ENCODE peak calls at places on chromosomes 3 and 15, in seven cellular contexts. One of them, this sample, is unnamed.
A peak's percentile ranks its signal among the peaks of the same experiment; 100 is the strongest.

GRCh38 chr3:105527949-105528348 is 161.2 kb downstream of the ALCAM start:
- DNase-seq in fibroblast of pulmonary artery: no peak
- DNase-seq in lower lobe of right lung: no peak
- DNase-seq in mucosa of descending colon: no peak
- DNase-seq in Panc1: no peak
- DNase-seq in AG04450: no peak
- DNase-seq in astrocyte: peak; percentile 50
- DNase-seq in this sample: peak; percentile 71

GRCh38 chr3:14474363-14475081 is 65.6 kb downstream of the GRIP2 start:
- DNase-seq in fibroblast of pulmonary artery: no peak
- DNase-seq in lower lobe of right lung: no peak
- DNase-seq in mucosa of descending colon: no peak
- DNase-seq in Panc1: no peak
- DNase-seq in AG04450: no peak
- DNase-seq in astrocyte: no peak
- DNase-seq in this sample: peak; percentile 62

GRCh38 chr15:96629501-96629900 is 299.0 kb downstream of the NR2F2 start:
- DNase-seq in fibroblast of pulmonary artery: peak; percentile 1
- DNase-seq in lower lobe of right lung: no peak
- DNase-seq in mucosa of descending colon: peak; percentile 20
- DNase-seq in Panc1: no peak
- DNase-seq in AG04450: no peak
- DNase-seq in astrocyte: no peak
- DNase-seq in this sample: no peak

GRCh38 chr3:120274739-120275167 is 10.3 kb downstream of the GPR156 start:
- DNase-seq in fibroblast of pulmonary artery: peak; percentile 26
- DNase-seq in lower lobe of right lung: no peak
- DNase-seq in mucosa of descending colon: no peak
- DNase-seq in Panc1: no peak
- DNase-seq in AG04450: peak; percentile 2
- DNase-seq in astrocyte: peak; percentile 30
- DNase-seq in this sample: peak; percentile 54

GRCh38 chr3:111252795-111253194 is 181.2 kb downstream of the NECTIN3 start:
- DNase-seq in fibroblast of pulmonary artery: peak; percentile 54
- DNase-seq in lower lobe of right lung: no peak
- DNase-seq in mucosa of descending colon: no peak
- DNase-seq in Panc1: no peak
- DNase-seq in AG04450: no peak
- DNase-seq in astrocyte: peak; percentile 24
- DNase-seq in this sample: peak; percentile 81

GRCh38 chr3:82198009-82198408 is 436.6 kb upstream of the GBE1 start:
- DNase-seq in fibroblast of pulmonary artery: no peak
- DNase-seq in lower lobe of right lung: no peak
- DNase-seq in mucosa of descending colon: no peak
- DNase-seq in Panc1: no peak
- DNase-seq in AG04450: no peak
- DNase-seq in astrocyte: no peak
- DNase-seq in this sample: no peak

GRCh38 chr3:47161983-47162694 is 1.8 kb downstream of the SETD2 start:
- DNase-seq in fibroblast of pulmonary artery: no peak
- DNase-seq in lower lobe of right lung: no peak
- DNase-seq in mucosa of descending colon: no peak
- DNase-seq in Panc1: no peak
- DNase-seq in AG04450: no peak
- DNase-seq in astrocyte: no peak
- DNase-seq in this sample: peak; percentile 5

GRCh38 chr15:98671060-98672008 is 23.0 kb downstream of the IGF1R start:
- DNase-seq in fibroblast of pulmonary artery: peak; percentile 74
- DNase-seq in lower lobe of right lung: no peak
- DNase-seq in mucosa of descending colon: no peak
- DNase-seq in Panc1: no peak
- DNase-seq in AG04450: no peak
- DNase-seq in astrocyte: peak; percentile 68
- DNase-seq in this sample: peak; percentile 73

GRCh38 chr3:126052196-126053058 is 31.5 kb downstream of the SLC41A3 start:
- DNase-seq in fibroblast of pulmonary artery: no peak
- DNase-seq in lower lobe of right lung: no peak
- DNase-seq in mucosa of descending colon: no peak
- DNase-seq in Panc1: no peak
- DNase-seq in AG04450: no peak
- DNase-seq in astrocyte: no peak
- DNase-seq in this sample: no peak

GRCh38 chr3:131549340-131549739 is 46.6 kb upstream of the MRPL3 start:
- DNase-seq in fibroblast of pulmonary artery: peak; percentile 6
- DNase-seq in lower lobe of right lung: no peak
- DNase-seq in mucosa of descending colon: no peak
- DNase-seq in Panc1: peak; percentile 5
- DNase-seq in AG04450: no peak
- DNase-seq in astrocyte: no peak
- DNase-seq in this sample: peak; percentile 13

GRCh38 chr3:8768364-8769087 is 887 bp downstream of the OXTR start:
- DNase-seq in fibroblast of pulmonary artery: no peak
- DNase-seq in lower lobe of right lung: no peak
- DNase-seq in mucosa of descending colon: no peak
- DNase-seq in Panc1: no peak
- DNase-seq in AG04450: no peak
- DNase-seq in astrocyte: no peak
- DNase-seq in this sample: peak; percentile 25

GRCh38 chr3:10357592-10358308 is 36.8 kb upstream of the SEC13 start:
- DNase-seq in fibroblast of pulmonary artery: peak; percentile 89
- DNase-seq in lower lobe of right lung: peak; percentile 41
- DNase-seq in mucosa of descending colon: no peak
- DNase-seq in Panc1: no peak
- DNase-seq in AG04450: peak; percentile 58
- DNase-seq in astrocyte: peak; percentile 83
- DNase-seq in this sample: peak; percentile 92

DNA sequence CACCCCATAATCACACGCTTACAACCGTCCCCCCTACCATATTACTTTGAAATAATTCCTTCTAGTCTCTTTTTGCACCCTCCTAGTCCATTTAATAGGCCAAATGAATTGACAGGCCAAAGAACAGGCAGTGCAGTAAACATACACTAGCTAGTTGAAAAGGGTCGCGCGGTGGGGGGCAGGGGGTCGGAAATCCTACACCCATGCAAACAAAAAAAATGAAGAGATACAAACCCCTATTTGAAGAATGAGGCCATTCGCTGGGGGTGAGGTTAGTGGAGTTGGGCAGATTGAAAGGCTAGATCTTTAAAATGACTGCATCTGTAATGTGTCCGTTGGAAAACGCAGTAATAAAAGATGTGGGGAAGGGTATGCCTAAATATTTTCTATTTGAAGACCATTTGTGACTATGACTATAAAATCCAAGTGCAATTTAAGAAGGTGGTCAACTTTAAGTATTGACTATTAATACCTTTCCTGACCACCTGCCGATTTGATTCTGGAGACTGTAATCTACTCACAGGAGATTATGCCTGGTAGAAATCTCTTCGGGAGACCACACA is 891 bp upstream of the ARL6 start:
- DNase-seq in fibroblast of pulmonary artery: no peak
- DNase-seq in lower lobe of right lung: no peak
- DNase-seq in mucosa of descending colon: no peak
- DNase-seq in Panc1: no peak
- DNase-seq in AG04450: no peak
- DNase-seq in astrocyte: no peak
- DNase-seq in this sample: peak; percentile 1
- H3K4me3 ChIP-seq in fibroblast of pulmonary artery: peak overlapping the region; percentile 80
- H3K4me3 ChIP-seq in lower lobe of right lung: peak overlapping the region; percentile 96
- H3K4me3 ChIP-seq in mucosa of descending colon: no peak overlapping the region
- H3K4me3 ChIP-seq in Panc1: peak overlapping the region; percentile 95
- H3K4me3 ChIP-seq in AG04450: peak overlapping the region; percentile 88
- H3K4me3 ChIP-seq in astrocyte: peak overlapping the region; percentile 95
- H3K4me3 ChIP-seq in this sample: peak overlapping the region; percentile 86

GRCh38 chr15:74793135-74794028 is 11.5 kb downstream of the CSK start:
- DNase-seq in fibroblast of pulmonary artery: peak; percentile 31
- DNase-seq in lower lobe of right lung: no peak
- DNase-seq in mucosa of descending colon: no peak
- DNase-seq in Panc1: no peak
- DNase-seq in AG04450: no peak
- DNase-seq in astrocyte: no peak
- DNase-seq in this sample: peak; percentile 61
- TF ChIP-seq CTCF in fibroblast of pulmonary artery: peak; percentile 36
- TF ChIP-seq CTCF in lower lobe of right lung: peak; percentile 38
- TF ChIP-seq CTCF in mucosa of descending colon: no peak
- TF ChIP-seq CTCF in Panc1: no peak
- TF ChIP-seq CTCF in AG04450: peak; percentile 21
- TF ChIP-seq CTCF in astrocyte: peak; percentile 29
- TF ChIP-seq CTCF in this sample: peak; percentile 45

DNA sequence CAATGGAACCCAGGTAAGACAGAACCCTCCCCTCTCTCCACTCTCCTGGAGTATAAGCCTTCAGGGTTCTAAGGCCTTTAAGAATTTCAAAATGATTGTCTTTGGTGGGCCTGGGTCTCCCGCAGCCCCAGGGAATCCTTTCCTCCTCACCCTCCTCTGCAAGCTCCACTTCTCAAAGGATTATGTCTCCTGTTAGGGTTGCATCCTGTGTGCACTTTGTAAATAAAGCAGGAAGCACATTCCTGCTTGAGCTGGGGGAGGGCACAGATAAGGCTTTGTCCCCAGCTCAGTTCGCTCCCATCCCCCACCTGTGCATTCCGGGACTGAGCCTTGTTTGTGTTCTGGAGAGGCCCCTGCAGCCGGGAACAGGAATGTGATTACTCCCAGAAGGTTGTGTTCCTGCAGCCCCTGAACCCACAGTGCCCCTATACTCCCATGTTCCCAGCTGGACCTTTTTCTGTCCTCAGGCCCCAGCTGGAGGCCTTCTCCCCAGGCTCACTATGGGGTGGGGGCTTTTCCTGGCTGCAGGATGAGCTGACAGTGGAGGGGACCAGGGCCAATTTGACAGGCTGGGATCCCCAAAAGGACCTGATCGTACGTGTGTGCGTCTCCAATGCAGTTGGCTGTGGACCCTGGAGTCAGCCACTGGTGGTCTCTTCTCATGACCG is 9.5 kb downstream of the TYRO3 start:
- DNase-seq in fibroblast of pulmonary artery: peak; percentile 89
- DNase-seq in lower lobe of right lung: no peak
- DNase-seq in mucosa of descending colon: no peak
- DNase-seq in Panc1: no peak
- DNase-seq in AG04450: no peak
- DNase-seq in astrocyte: no peak
- DNase-seq in this sample: peak; percentile 54
- H3K4me3 ChIP-seq in fibroblast of pulmonary artery: no peak overlapping the region
- H3K4me3 ChIP-seq in lower lobe of right lung: no peak overlapping the region
- H3K4me3 ChIP-seq in mucosa of descending colon: no peak overlapping the region
- H3K4me3 ChIP-seq in Panc1: no peak overlapping the region
- H3K4me3 ChIP-seq in AG04450: no peak overlapping the region
- H3K4me3 ChIP-seq in astrocyte: no peak overlapping the region
- H3K4me3 ChIP-seq in this sample: no peak overlapping the region

DNA sequence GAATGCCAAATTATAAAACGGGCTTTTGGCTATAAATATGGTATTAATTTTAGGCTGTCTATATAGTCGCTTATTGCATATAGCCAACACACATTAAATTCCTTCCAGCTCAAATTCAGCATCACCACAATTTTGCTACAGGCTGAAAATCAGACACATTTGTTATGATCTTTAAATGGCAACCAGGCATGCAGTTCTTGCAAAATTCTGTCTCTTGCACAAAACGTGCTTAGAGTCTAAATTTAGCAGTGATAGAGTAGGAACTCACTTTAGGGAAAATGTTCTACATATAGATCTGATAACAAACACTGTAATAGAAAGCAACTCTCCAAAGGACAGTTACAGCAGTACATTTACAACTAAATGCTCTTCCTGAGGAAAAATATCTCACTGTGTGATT is 81.2 kb downstream of the BTD start:
- DNase-seq in fibroblast of pulmonary artery: peak; percentile 77
- DNase-seq in lower lobe of right lung: no peak
- DNase-seq in mucosa of descending colon: no peak
- DNase-seq in Panc1: no peak
- DNase-seq in AG04450: no peak
- DNase-seq in astrocyte: no peak
- DNase-seq in this sample: peak; percentile 79
- TF ChIP-seq CTCF in fibroblast of pulmonary artery: no peak
- TF ChIP-seq CTCF in lower lobe of right lung: no peak
- TF ChIP-seq CTCF in mucosa of descending colon: no peak
- TF ChIP-seq CTCF in Panc1: no peak
- TF ChIP-seq CTCF in AG04450: no peak
- TF ChIP-seq CTCF in astrocyte: no peak
- TF ChIP-seq CTCF in this sample: no peak